ENCODE peak calls at places on chromosomes 3 and 15, in nine cellular contexts. I is stomach, M is transverse colon, L is Peyer's patch, F is sigmoid colon, Q is tibial nerve, G is HepG2, Z is body of pancreas, H is esophagus muscularis mucosa. S is an unnamed sample.

GRCh38 chr15:71562251-71562650 is 248.1 kb upstream of the NR2E3 start:
- DNase-seq in I (no peak), M (no peak), L (no peak), F (no peak), Q (no peak), G (no peak), Z (no peak), H (no peak), S (no peak)

GRCh38 chr3:133589503-133589902 is 16.0 kb downstream of the CDV3 start:
- DNase-seq in I (no peak), M (no peak), L (no peak), F (no peak), Q (no peak), G (no peak), Z (no peak), H (no peak), S (no peak)

GRCh38 chr3:20769430-20769829 is 583.4 kb upstream of the SGO1 start:
- DNase-seq in I (no peak), M (no peak), L (no peak), F (no peak), Q (no peak), G (no peak), Z (no peak), H (no peak), S (no peak)

GRCh38 chr3:34020761-34021635 is 222.6 kb downstream of the PDCD6IP start:
- DNase-seq in I (no peak), M (no peak), L (no peak), F (no peak), Q (no peak), G (no peak), Z (no peak), H (no peak), S (no peak)

GRCh38 chr3:142489572-142490323 is 41.9 kb upstream of the XRN1 start:
- DNase-seq in I (no peak), M (no peak), L (no peak), F (no peak), Q (no peak), G (peak; percentile 9), Z (no peak), H (no peak), S (no peak)

GRCh38 chr3:42847731-42848130 is 27.9 kb downstream of the CYP8B1 start:
- DNase-seq in I (no peak), M (no peak), L (peak; percentile 50), F (no peak), Q (no peak), G (no peak), Z (no peak), H (no peak), S (no peak)

GRCh38 chr15:57866149-57866736 is 159.7 kb downstream of the POLR2M start:
- DNase-seq in I (peak; percentile 78), M (peak; percentile 76), L (peak; percentile 81), F (no peak), Q (peak; percentile 40), G (peak; percentile 56), Z (peak; percentile 73), H (peak; percentile 50), S (peak; percentile 78)

GRCh38 chr3:167066977-167067843 is 312.9 kb downstream of the ZBBX start:
- DNase-seq in I (no peak), M (no peak), L (no peak), F (no peak), Q (no peak), G (no peak), Z (peak; percentile 25), H (no peak), S (no peak)

GRCh38 chr3:8069981-8070380 is 431.6 kb upstream of the LMCD1 start:
- DNase-seq in I (no peak), M (no peak), L (no peak), F (no peak), Q (no peak), G (no peak), Z (no peak), H (no peak), S (no peak)

GRCh38 chr3:2096196-2096595 is 2.5 kb upstream of the CNTN4 start:
- DNase-seq in I (no peak), M (no peak), L (no peak), F (no peak), Q (no peak), G (no peak), Z (no peak), H (no peak), S (no peak)

DNA sequence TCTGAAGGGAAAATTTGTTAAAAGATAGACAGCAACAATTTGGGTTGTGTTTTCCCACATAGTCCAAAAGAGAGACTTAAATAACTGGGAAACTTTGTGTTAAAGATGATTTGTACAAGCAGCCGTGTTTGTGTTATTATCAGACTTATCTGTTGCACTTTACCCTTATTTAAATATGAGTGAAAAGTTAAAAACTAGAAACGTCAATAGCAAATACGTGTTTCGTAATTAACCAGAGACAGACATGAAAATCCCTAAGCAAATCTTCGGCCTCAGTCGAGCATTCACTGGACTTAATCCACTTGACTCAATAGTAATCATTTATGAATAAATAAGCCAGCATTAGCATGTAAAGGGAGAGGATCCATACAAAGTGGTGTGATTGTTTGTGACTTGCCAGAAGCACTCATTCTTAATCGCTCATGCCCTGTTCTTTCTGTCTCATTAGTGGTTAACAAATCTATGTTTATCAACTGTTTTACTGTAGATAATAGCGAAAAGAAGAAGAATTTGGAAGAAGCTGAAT is 34.2 kb downstream of the BLM start:
- DNase-seq in I (no peak), M (no peak), L (no peak), F (no peak), Q (no peak), G (peak; percentile 24), Z (no peak), H (no peak), S (no peak)
- H3K4me3 ChIP-seq in I (no peak overlapping the region), M (no peak overlapping the region), L (no peak overlapping the region), F (no peak overlapping the region), Q (no peak overlapping the region), G (no peak overlapping the region), Z (no peak overlapping the region), H (no peak overlapping the region), S (no peak overlapping the region)

DNA sequence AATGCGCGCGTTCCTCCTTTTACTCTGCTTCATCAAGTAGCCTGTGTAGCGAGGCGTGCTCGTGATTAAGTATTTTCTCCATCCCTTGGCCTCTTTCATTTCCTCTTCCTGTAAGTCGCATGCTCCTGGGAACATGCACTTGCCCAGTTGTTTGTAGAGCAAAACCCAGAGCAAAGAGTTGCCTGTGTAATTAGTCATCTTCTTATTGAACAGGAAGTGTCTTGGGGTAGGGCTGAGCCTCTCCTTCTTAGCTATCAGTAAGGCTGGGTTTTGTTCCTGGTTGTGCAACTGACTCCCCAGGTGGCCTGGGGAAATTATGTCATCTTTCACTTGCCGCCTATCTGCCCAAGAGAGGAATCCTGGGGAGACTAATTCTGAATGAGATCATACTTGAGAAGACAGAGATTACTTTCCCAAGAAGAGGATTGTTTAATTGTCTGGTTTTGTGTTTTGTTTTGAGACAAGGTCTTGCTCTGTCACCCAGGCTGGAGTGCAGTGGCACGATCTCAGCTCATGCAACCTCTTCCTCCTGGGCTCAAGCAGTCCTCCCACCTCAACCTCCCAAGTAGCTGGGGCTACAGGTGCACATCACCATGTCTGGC is 14.9 kb downstream of the LIPH start:
- DNase-seq in I (peak; percentile 69), M (peak; percentile 73), L (peak; percentile 83), F (peak; percentile 63), Q (peak; percentile 60), G (peak; percentile 10), Z (peak; percentile 29), H (peak; percentile 92), S (no peak)
- TF ChIP-seq POLR2A in I (no peak), M (peak; percentile 42), L (no peak), F (no peak), Q (no peak), G (no peak), Z (no peak), H (no peak), S (no peak)

DNA sequence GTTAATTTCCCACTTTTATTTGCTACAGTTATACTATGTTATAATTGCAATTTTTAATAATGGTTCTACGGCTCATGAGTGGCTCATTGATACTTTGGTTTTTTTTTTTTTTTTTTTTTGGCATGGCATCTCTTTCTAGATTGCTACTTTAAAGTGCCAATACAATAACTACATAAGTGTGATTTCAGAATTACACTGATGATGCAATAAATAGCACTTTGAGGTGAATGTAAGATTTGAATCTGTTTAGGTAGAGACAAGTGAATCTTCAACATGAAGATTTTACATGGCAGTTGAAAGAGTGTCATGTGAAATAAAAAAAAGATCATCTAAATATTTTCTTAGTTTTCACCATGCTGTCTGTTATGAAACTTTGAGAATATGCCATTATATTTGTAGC is 75.7 kb downstream of the KBTBD8 start:
- DNase-seq in I (no peak), M (no peak), L (no peak), F (no peak), Q (no peak), G (no peak), Z (no peak), H (no peak), S (no peak)
- H3K4me3 ChIP-seq in I (no peak overlapping the region), M (no peak overlapping the region), L (no peak overlapping the region), F (no peak overlapping the region), Q (no peak overlapping the region), G (no peak overlapping the region), Z (no peak overlapping the region), H (no peak overlapping the region), S (no peak overlapping the region)

GRCh38 chr15:96324192-96324895 is 6.2 kb upstream of the NR2F2 start:
- DNase-seq in I (no peak), M (no peak), L (no peak), F (peak; percentile 82), Q (peak; percentile 71), G (no peak), Z (no peak), H (no peak), S (no peak)

GRCh38 chr15:96324900-96325299 is 5.6 kb upstream of the NR2F2 start:
- DNase-seq in I (no peak), M (no peak), L (no peak), F (no peak), Q (no peak), G (no peak), Z (no peak), H (no peak), S (no peak)

GRCh38 chr15:96327155-96327741 is 3.3 kb upstream of the NR2F2 start:
- DNase-seq in I (no peak), M (no peak), L (no peak), F (no peak), Q (peak; percentile 65), G (peak; percentile 81), Z (peak; percentile 50), H (no peak), S (no peak)

GRCh38 chr15:96326551-96327154 is 3.8 kb upstream of the NR2F2 start:
- DNase-seq in I (peak; percentile 61), M (peak; percentile 30), L (no peak), F (peak; percentile 86), Q (peak; percentile 47), G (no peak), Z (no peak), H (no peak), S (no peak)

DNA sequence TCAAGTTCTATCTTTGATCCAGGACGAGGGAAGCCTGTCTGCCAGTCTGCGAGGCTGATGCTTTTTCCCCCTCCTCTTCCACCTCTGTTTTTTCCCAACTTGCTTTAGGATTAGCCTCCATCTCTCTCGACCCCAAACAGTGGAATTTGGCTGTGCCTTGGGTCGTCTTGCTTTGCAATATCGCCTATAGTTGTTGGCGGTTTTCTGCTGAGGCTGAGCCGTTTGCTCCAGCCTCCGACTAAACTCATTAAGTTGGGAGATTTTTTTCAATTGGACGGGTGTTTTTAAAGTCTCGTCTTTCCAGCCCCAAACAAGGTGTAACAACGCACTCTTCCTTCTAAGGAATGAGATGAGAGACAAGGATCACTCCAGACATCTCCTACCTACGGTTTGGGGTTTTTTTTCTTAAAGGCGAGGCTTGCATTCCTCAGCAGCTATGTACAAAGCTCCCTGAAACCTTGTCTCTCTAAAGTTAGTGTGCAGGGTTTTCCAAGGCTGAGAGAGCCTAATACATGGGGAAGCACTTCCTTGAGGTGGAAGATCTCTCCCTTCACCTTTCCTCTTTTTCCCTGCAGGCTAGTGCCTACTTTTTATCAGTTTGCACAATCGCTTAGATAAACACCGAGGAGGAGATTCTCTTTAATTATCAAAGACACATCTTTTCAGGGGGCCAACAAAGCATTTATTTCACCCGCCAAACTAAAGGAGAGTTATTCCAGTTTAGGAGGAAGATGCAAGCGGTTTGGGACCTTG is 4.7 kb upstream of the NR2F2 start:
- DNase-seq in I (no peak), M (no peak), L (no peak), F (no peak), Q (peak; percentile 29), G (no peak), Z (no peak), H (no peak), S (no peak)
- TF ChIP-seq POLR2A in I (no peak), M (no peak), L (no peak), F (no peak), Q (no peak), G (no peak), Z (no peak), H (no peak), S (no peak)